ENCODE peak calls at places on chromosomes 12 and 14, in eight cellular contexts. N is HFFc6, K is transverse colon, R is left ventricle myocardium inferior, B is GM12865, X is AG10803, S is choroid plexus epithelial cell, E is PC-9. M is an unnamed sample.
A peak's percentile ranks its signal among the peaks of the same experiment; 100 is the strongest.

GRCh38 chr14:100017578-100017977 is 47.6 kb upstream of the EVL start:
- DNase-seq in N (no peak), K (no peak), R (no peak), B (no peak), X (peak; percentile 52), S (peak; percentile 39), E (no peak), M (no peak)

GRCh38 chr12:68481181-68481941 is 129.3 kb upstream of the RAP1B start:
- DNase-seq in N (no peak), K (no peak), R (no peak), B (peak; percentile 75), X (peak; percentile 82), S (no peak), E (no peak), M (no peak)

GRCh38 chr12:25755681-25756260 is 202.7 kb upstream of the LMNTD1 start:
- DNase-seq in N (no peak), K (no peak), R (no peak), B (no peak), X (no peak), S (peak; percentile 26), E (no peak), M (no peak)

GRCh38 chr14:89384023-89384422 is 33.0 kb downstream of the FOXN3 start:
- DNase-seq in N (no peak), K (peak; percentile 54), R (no peak), B (peak; percentile 95), X (no peak), S (no peak), E (no peak), M (no peak)

GRCh38 chr12:94980577-94980976 is 22.9 kb downstream of the NDUFA12 start:
- DNase-seq in N (no peak), K (no peak), R (no peak), B (peak; percentile 19), X (peak; percentile 32), S (peak; percentile 75), E (no peak), M (no peak)

GRCh38 chr12:62730649-62731377 is 204.1 kb downstream of the PPM1H start:
- DNase-seq in N (peak; percentile 53), K (no peak), R (no peak), B (peak; percentile 37), X (peak; percentile 97), S (peak; percentile 73), E (peak; percentile 60), M (no peak)

GRCh38 chr14:60090864-60091519 is 731 bp upstream of the PCNX4 start:
- DNase-seq in N (no peak), K (peak; percentile 31), R (peak; percentile 33), B (peak; percentile 61), X (peak; percentile 69), S (peak; percentile 90), E (peak; percentile 42), M (no peak)

GRCh38 chr14:63993992-63994391 is 141.2 kb downstream of the SYNE2 start:
- DNase-seq in N (no peak), K (no peak), R (no peak), B (peak; percentile 17), X (no peak), S (peak; percentile 16), E (no peak), M (no peak)

GRCh38 chr12:19273482-19274330 is 144.2 kb downstream of the PLEKHA5 start:
- DNase-seq in N (peak; percentile 96), K (peak; percentile 44), R (peak; percentile 67), B (peak; percentile 25), X (peak; percentile 97), S (peak; percentile 98), E (peak; percentile 94), M (no peak)

GRCh38 chr12:108099085-108099484 is 30.0 kb upstream of the WSCD2 start:
- DNase-seq in N (no peak), K (no peak), R (no peak), B (peak; percentile 19), X (no peak), S (peak; percentile 19), E (no peak), M (no peak)

GRCh38 chr12:77239617-77240016 is 174.2 kb upstream of the E2F7 start:
- DNase-seq in N (no peak), K (no peak), R (no peak), B (no peak), X (no peak), S (no peak), E (no peak), M (no peak)

GRCh38 chr14:74350211-74350943 is 2.1 kb downstream of the VRTN start:
- DNase-seq in N (no peak), K (no peak), R (no peak), B (no peak), X (no peak), S (no peak), E (no peak), M (no peak)

GRCh38 chr14:30375280-30375892 is 183.6 kb upstream of the G2E3 start:
- DNase-seq in N (peak; percentile 25), K (peak; percentile 70), R (peak; percentile 47), B (peak; percentile 76), X (peak; percentile 42), S (peak; percentile 78), E (no peak), M (peak; percentile 44)

GRCh38 chr14:63383776-63384367 is 65.1 kb upstream of the GPHB5 start:
- DNase-seq in N (no peak), K (no peak), R (no peak), B (peak; percentile 58), X (no peak), S (no peak), E (no peak), M (no peak)

GRCh38 chr12:2783936-2784600 is 10.7 kb upstream of the FKBP4 start:
- DNase-seq in N (peak; percentile 7), K (peak; percentile 67), R (peak; percentile 71), B (peak; percentile 38), X (peak; percentile 23), S (peak; percentile 58), E (no peak), M (peak; percentile 59)

GRCh38 chr12:67515679-67516363 is 132.7 kb upstream of the DYRK2 start:
- DNase-seq in N (no peak), K (peak; percentile 32), R (no peak), B (peak; percentile 87), X (no peak), S (peak; percentile 21), E (peak; percentile 70), M (no peak)

GRCh38 chr14:92724516-92725340 is 23.7 kb downstream of the LGMN start:
- DNase-seq in N (no peak), K (peak; percentile 38), R (peak; percentile 45), B (no peak), X (no peak), S (no peak), E (no peak), M (no peak)

GRCh38 chr14:34256223-34256622 is 205.8 kb downstream of the SPTSSA start:
- DNase-seq in N (no peak), K (no peak), R (no peak), B (no peak), X (no peak), S (no peak), E (no peak), M (no peak)

GRCh38 chr14:51448831-51449665 is 202.7 kb upstream of the FRMD6 start:
- DNase-seq in N (peak; percentile 78), K (no peak), R (peak; percentile 39), B (no peak), X (peak; percentile 96), S (peak; percentile 52), E (no peak), M (no peak)

GRCh38 chr12:95390932-95391331 is 83.0 kb upstream of the METAP2 start:
- DNase-seq in N (no peak), K (no peak), R (no peak), B (peak; percentile 57), X (no peak), S (no peak), E (no peak), M (no peak)

DNA sequence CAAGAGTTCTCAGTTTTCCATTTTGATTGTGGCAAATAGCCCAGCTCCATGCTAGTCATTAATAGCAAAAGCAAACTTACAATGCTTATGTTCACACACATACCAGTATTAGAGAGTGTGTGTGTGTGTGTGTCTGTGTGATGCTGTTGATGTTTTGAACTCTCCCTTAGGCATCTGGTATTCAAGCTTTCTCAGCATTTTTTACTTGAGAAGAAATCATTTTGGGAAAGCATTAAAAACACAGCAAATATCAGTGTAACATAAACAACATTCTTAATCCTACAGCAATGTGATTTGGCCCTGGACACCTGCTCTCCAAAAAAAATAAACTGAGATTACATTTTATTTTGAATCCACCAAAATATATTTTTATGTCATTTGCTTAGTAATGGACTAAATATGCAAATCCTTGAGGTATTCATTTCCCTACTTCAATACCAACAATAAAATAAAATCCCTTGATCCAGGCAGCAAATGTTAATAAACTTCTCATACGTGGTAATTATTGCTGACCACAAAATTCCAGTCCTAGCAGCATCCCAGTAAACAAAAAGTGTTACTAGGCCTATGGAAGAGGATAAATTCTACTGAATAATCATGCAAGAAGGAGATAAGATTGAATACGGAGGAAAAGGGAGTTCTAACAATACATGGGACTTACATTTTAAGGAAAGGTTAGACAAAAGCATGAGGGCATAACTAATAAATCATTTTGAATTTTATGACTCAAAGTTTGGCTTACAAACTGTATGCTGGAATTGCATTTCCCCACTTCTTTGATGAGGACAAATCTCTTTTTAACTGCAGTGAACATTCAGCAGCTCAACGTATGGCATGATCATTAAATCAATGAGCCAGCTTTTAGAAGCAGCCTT is 249.6 kb upstream of the CLEC14A start:
- DNase-seq in N (peak; percentile 57), K (no peak), R (no peak), B (no peak), X (peak; percentile 74), S (no peak), E (no peak), M (no peak)
- TF ChIP-seq CTCF in N (no peak), K (no peak), R (no peak), B (no peak), X (no peak), S (no peak), E (no peak), M (no peak)

GRCh38 chr14:80468331-80469122 is 257.2 kb upstream of the DIO2 start:
- DNase-seq in N (no peak), K (no peak), R (no peak), B (no peak), X (no peak), S (no peak), E (no peak), M (no peak)
- TF ChIP-seq CTCF in N (no peak), K (no peak), R (no peak), B (no peak), X (no peak), S (no peak), E (no peak), M (no peak)

GRCh38 chr12:41897593-41897992 is 247.1 kb downstream of the GXYLT1 start:
- DNase-seq in N (no peak), K (no peak), R (no peak), B (no peak), X (no peak), S (no peak), E (no peak), M (no peak)
- TF ChIP-seq CTCF in N (no peak), K (no peak), R (no peak), B (no peak), X (no peak), S (no peak), E (no peak), M (no peak)

DNA sequence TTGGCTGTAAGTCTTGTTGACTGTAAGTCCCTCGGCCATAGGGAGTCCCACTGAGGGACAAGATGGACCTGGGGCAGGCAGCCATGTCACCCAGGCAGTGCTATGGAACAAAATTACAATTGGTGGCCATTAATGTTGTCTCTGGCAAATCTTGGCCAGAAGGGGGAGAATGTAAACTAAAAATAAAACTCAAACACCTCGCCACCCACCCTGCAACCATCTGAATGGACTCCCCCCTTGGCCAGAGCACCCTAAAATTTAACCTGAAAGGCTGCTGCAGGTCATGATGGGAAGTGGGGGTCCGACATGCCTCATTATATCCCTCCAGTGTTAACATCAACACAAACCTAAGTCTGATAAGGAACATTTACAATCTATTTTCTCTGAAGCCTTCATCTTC is 8.2 kb downstream of the SLC22A17 start:
- DNase-seq in N (no peak), K (no peak), R (no peak), B (no peak), X (no peak), S (no peak), E (no peak), M (no peak)
- TF ChIP-seq CTCF in N (peak; percentile 53), K (no peak), R (no peak), B (no peak), X (no peak), S (peak; percentile 41), E (peak; percentile 17), M (peak; percentile 13)

M was measured in progenitor cell of endocrine pancreas.